ENCODE peak calls at places on chromosome 1, in four cellular contexts. E is psoas muscle; L is pancreas; M is stimulated activated CD4-positive, alpha-beta T cell treated with anti-CD3 and anti-CD28 coated beads, TNF-alpha, amount 100 ng/mL, for 1 hour. D is an unnamed sample.

GRCh38 chr1:184970691-184971161 is 3.6 kb downstream of the NIBAN1 start:
- DNase-seq in E (no peak), L (no peak), M (no peak), D (no peak)

GRCh38 chr1:183135336-183135735 is 50.7 kb upstream of the LAMC2 start:
- DNase-seq in E (no peak), L (no peak), M (no peak), D (no peak)

GRCh38 chr1:230812568-230812967 is 55.8 kb downstream of the C1orf198 start:
- DNase-seq in E (no peak), L (no peak), M (no peak), D (no peak)

GRCh38 chr1:187654635-187655034 is 825.9 kb downstream of the PLA2G4A start:
- DNase-seq in E (no peak), L (no peak), M (no peak), D (no peak)

GRCh38 chr1:223143760-223144248 is 756 bp upstream of the TLR5 start:
- DNase-seq in E (no peak), L (peak; percentile 66), M (no peak), D (peak; percentile 89)

GRCh38 chr1:39255212-39255611 is 50.7 kb downstream of the MACF1 start:
- DNase-seq in E (no peak), L (no peak), M (no peak), D (no peak)

GRCh38 chr1:40079774-40080390 is 17.2 kb downstream of the PPT1 start:
- DNase-seq in E (no peak), L (no peak), M (no peak), D (no peak)

GRCh38 chr1:184624051-184624450 is 130.6 kb downstream of the EDEM3 start:
- DNase-seq in E (no peak), L (no peak), M (no peak), D (no peak)

GRCh38 chr1:70992521-70992920 is 55.1 kb downstream of the PTGER3 start:
- DNase-seq in E (no peak), L (no peak), M (no peak), D (no peak)

D was measured in NCI-H1436.